ENCODE peak calls at places on chromosomes 12 and 14, in six cellular contexts. C, Z, H, A, F and W are unnamed samples.

GRCh38 chr12:75974323-75975273 is 57.0 kb downstream of the PHLDA1 start:
- DNase-seq in C (no peak), Z (no peak), H (no peak), A (peak; percentile 36), F (no peak), W (peak; percentile 79)

GRCh38 chr12:131407221-131408035 is 303.5 kb upstream of the SFSWAP start:
- DNase-seq in C (no peak), Z (no peak), H (peak; percentile 38), A (no peak), F (no peak), W (no peak)

GRCh38 chr12:4894019-4894418 is 15.7 kb upstream of the KCNA1 start:
- DNase-seq in C (no peak), Z (no peak), H (no peak), A (no peak), F (no peak), W (no peak)

GRCh38 chr12:12560587-12561304 is 1.9 kb downstream of the DUSP16 start:
- DNase-seq in C (peak; percentile 71), Z (peak; percentile 74), H (peak; percentile 23), A (peak; percentile 92), F (peak; percentile 66), W (peak; percentile 81)

GRCh38 chr12:25591132-25591531 is 38.0 kb upstream of the LMNTD1 start:
- DNase-seq in C (no peak), Z (no peak), H (no peak), A (no peak), F (no peak), W (peak; percentile 26)

GRCh38 chr12:112870267-112870980 is 36.3 kb upstream of the OAS1 start:
- DNase-seq in C (no peak), Z (no peak), H (no peak), A (no peak), F (no peak), W (peak; percentile 87)

GRCh38 chr12:126202138-126202537 is 1136.9 kb downstream of the AACS start:
- DNase-seq in C (no peak), Z (no peak), H (no peak), A (no peak), F (no peak), W (peak; percentile 39)

GRCh38 chr12:20646239-20646827 is 48.8 kb upstream of the SLCO1C1 start:
- DNase-seq in C (peak; percentile 36), Z (peak; percentile 58), H (no peak), A (peak; percentile 58), F (no peak), W (peak; percentile 76)

GRCh38 chr14:74176404-74176788 is 62.9 kb upstream of the VSX2 start:
- DNase-seq in C (no peak), Z (no peak), H (no peak), A (no peak), F (no peak), W (peak; percentile 58)

GRCh38 chr14:93965287-93965821 is 11.0 kb downstream of the ASB2 start:
- DNase-seq in C (peak; percentile 32), Z (no peak), H (no peak), A (peak; percentile 38), F (no peak), W (no peak)

GRCh38 chr14:56878766-56879165 is 68.5 kb upstream of the OTX2 start:
- DNase-seq in C (no peak), Z (no peak), H (no peak), A (no peak), F (no peak), W (no peak)

GRCh38 chr14:23573384-23573783 is 5.2 kb downstream of the JPH4 start:
- DNase-seq in C (no peak), Z (no peak), H (no peak), A (no peak), F (no peak), W (no peak)

GRCh38 chr14:76708028-76708427 is 53.2 kb upstream of the VASH1 start:
- DNase-seq in C (no peak), Z (no peak), H (no peak), A (no peak), F (no peak), W (no peak)

GRCh38 chr14:76708771-76709170 is 52.5 kb upstream of the VASH1 start:
- DNase-seq in C (no peak), Z (no peak), H (no peak), A (no peak), F (no peak), W (no peak)

GRCh38 chr14:76705214-76705613 is 56.1 kb upstream of the VASH1 start:
- DNase-seq in C (no peak), Z (no peak), H (no peak), A (no peak), F (no peak), W (no peak)

GRCh38 chr14:76710093-76711010 is 50.9 kb upstream of the VASH1 start:
- DNase-seq in C (peak; percentile 44), Z (peak; percentile 63), H (peak; percentile 22), A (peak; percentile 28), F (no peak), W (peak; percentile 60)

DNA sequence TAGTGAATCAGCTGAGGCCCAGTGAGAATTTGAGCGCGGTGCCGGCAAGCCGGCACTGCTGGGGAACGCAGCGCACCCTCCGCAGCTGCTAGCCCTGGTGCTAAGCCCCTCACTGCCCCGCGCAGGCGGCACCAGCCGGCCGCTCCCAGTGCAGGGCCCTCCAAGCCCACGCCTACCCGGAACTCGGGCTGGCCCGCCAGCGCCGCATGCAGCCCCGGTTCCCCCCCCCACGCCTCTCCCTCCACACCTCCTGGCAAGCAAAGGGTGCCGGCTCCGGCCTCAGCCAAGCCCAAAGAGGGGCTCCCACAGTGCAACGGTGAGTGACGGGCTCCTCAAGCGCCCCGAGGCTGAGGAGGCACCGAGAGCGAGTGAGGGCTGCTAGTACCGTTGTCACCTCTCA is 54.5 kb upstream of the VASH1 start:
- DNase-seq in C (no peak), Z (no peak), H (no peak), A (no peak), F (no peak), W (no peak)
- TF ChIP-seq MAX in C (no peak), Z (no peak), H (no peak), A (no peak), F (no peak), W (no peak)

DNA sequence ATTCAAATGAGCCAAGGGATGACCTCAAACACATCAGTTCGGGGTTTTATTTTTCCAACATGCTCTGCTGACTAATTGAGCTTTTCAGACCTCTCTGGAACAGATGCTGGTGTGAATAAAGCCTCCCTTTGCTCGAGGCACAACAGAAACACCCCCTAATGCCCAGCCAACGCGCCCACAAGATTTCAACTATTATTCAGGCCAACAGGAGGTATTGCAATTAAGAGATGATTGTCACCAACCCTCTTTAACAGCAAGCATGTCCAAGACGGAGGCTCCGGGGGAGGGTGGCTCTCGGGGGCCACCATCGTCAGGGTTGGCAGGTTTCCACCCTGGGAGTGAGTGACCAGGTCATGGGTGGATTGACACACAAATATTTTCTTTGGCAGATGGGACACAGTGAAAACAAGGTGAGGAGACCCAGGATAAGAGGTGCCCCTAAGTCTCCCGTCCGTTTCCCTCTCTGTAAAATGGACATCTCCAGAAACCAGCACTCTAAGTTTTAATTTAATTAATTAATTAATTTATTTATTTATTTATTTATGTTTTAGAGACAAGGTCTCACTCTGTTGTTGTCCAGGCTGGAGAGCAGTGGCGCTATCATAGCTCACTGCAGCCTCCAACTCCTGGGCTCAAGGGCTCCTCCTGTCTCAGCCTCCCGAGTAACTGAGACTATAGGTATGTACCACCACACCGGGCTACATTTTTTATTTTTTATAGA is 56.1 kb downstream of the MAP1LC3B2 start:
- DNase-seq in C (no peak), Z (no peak), H (no peak), A (no peak), F (no peak), W (no peak)
- TF ChIP-seq MYC in C (no peak), Z (no peak), H (no peak), A (no peak), F (no peak), W (no peak)

DNA sequence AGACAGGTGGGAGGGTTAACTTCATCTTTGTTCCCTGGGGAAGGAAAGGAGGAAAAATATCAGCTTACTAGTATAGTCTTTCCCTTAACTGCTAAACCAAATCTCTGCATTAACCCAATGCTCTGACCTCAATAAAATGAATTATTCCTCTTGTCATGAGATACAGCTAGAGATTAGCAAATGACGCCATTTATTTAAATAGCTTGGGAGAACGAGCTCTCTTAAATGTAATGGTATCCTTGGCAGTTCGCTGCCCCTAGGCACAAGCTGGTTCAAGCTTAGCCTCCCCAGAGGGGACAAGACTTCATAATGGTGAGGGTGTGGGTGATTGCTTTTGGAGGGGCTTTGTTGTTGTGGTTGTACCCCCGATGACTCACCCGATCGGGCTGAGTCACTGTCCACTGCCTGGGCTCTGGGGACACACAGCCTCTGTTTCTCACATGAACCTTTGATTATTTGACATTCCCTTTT is 19.6 kb downstream of the FNTB start:
- DNase-seq in C (no peak), Z (no peak), H (peak; percentile 21), A (no peak), F (no peak), W (peak; percentile 53)
- TF ChIP-seq MAX in C (no peak), Z (no peak), H (no peak), A (no peak), F (no peak), W (no peak)

DNA sequence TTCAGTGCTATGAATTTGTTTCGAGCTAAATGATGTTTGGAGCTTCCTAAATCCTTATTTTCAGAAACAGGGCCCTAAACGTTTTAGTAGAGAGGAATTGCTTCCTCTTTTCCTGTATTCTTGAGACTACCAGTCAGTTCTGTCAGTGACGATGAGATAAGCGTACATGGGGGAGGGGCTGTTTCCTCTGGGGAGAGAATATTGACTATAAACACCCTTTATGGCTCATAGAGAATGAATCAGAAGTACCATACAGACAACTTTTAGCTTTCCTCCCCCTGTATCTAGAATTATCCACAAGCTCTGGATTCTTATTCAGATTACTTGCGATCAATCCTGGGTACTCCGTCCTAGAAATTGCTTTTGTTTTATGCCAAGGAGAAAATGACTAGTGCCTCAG is 5.1 kb downstream of the TBK1 start:
- DNase-seq in C (no peak), Z (peak; percentile 87), H (peak; percentile 70), A (no peak), F (no peak), W (peak; percentile 81)
- TF ChIP-seq MYC in C (no peak), Z (no peak), H (no peak), A (no peak), F (no peak), W (no peak)

DNA sequence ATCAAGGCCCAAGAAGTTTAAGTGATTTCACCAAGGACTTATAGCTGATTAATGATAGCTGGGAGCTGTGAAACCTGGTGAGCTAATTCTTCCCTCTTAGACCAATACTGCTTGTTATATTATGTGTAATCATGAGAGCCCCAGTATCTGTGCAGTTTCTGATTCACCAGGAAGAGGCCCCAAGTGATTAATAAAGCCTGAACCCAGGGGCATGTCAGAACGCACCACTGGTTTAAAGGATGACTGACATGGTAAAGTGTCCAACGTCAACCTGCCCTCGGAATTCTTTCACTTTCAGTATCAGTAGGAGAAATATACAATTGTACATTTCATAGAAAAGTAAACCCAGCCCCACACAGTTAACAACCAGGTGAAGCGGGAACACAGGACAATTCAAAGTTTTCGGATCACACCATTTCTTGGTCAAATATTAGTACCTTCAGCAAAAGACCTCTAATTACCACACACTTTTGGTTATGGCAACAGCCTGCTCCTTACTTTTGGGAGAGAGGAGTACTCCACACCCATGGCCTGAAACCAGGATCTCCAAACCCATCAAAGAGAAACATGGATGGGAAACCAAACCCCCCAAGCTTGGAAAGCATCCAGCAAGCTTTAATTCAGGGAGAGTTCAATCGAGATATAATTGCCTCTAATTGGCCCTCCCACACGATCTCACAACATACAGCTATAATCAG is 28.5 kb downstream of the TMCC3 start:
- DNase-seq in C (no peak), Z (peak; percentile 81), H (no peak), A (no peak), F (peak; percentile 87), W (no peak)
- TF ChIP-seq MAX in C (no peak), Z (no peak), H (no peak), A (no peak), F (no peak), W (no peak)